ENCODE peak calls at places on chromosomes 3 and 15, in five cellular contexts. Q is Kasumi-1, I is kidney tubule cell, N is T1000, V is lung. E is an unnamed sample.

GRCh38 chr15:92451225-92451825 is 57.6 kb downstream of the ST8SIA2 start:
- DNase-seq in Q (no peak), I (peak), N (no peak), V (no peak), E (no peak)

GRCh38 chr15:90106522-90107117 is 4.4 kb upstream of the IDH2 start:
- DNase-seq in Q (no peak), I (peak), N (no peak), V (no peak), E (no peak)

GRCh38 chr3:37179144-37179967 is 5.0 kb upstream of the LRRFIP2 start:
- DNase-seq in Q (no peak), I (peak), N (no peak), V (no peak), E (no peak)

GRCh38 chr15:48862705-48863104 is 15.2 kb upstream of the EID1 start:
- DNase-seq in Q (peak), I (no peak), N (no peak), V (no peak), E (peak)

GRCh38 chr3:68728343-68728742 is 204.0 kb downstream of the TAFA4 start:
- DNase-seq in Q (no peak), I (no peak), N (no peak), V (no peak), E (no peak)

GRCh38 chr3:97880267-97880666 is 58.5 kb downstream of the CRYBG3 start:
- DNase-seq in Q (no peak), I (no peak), N (no peak), V (no peak), E (no peak)

GRCh38 chr15:100914876-100915275 is 4.3 kb upstream of the LRRK1 start:
- DNase-seq in Q (peak), I (peak), N (no peak), V (peak), E (peak)

GRCh38 chr3:116524455-116524854 is 79.2 kb upstream of the LSAMP start:
- DNase-seq in Q (no peak), I (no peak), N (no peak), V (no peak), E (no peak)

GRCh38 chr3:33134026-33134625 is 20.3 kb downstream of the CRTAP start:
- DNase-seq in Q (peak), I (peak), N (no peak), V (no peak), E (no peak)

GRCh38 chr3:69009559-69010410 is 3.7 kb downstream of the EOGT start:
- DNase-seq in Q (no peak), I (no peak), N (no peak), V (no peak), E (peak)